ENCODE peak calls at places on chromosome 21, in nine cellular contexts. One of them, this sample, is unnamed.

GRCh38 chr21:26977741-26978140 is 10.9 kb upstream of the ADAMTS5 start:
- DNase-seq in GM23248: peak; percentile 30
- DNase-seq in psoas muscle: no peak
- DNase-seq in neuronal stem cell: no peak
- DNase-seq in pancreas: no peak
- DNase-seq in uterus: no peak
- DNase-seq in aorta: no peak
- DNase-seq in cardiac muscle cell: no peak
- DNase-seq in adrenal gland: no peak
- DNase-seq in this sample: no peak

GRCh38 chr21:38631676-38632075 is 133.4 kb upstream of the ERG start:
- DNase-seq in GM23248: peak; percentile 87
- DNase-seq in psoas muscle: no peak
- DNase-seq in neuronal stem cell: no peak
- DNase-seq in pancreas: no peak
- DNase-seq in uterus: no peak
- DNase-seq in aorta: no peak
- DNase-seq in cardiac muscle cell: peak; percentile 6
- DNase-seq in adrenal gland: no peak
- DNase-seq in this sample: no peak

GRCh38 chr21:27564684-27565280 is 597.9 kb upstream of the ADAMTS5 start:
- DNase-seq in GM23248: peak; percentile 55
- DNase-seq in psoas muscle: peak; percentile 26
- DNase-seq in neuronal stem cell: peak; percentile 18
- DNase-seq in pancreas: peak; percentile 45
- DNase-seq in uterus: peak; percentile 44
- DNase-seq in aorta: no peak
- DNase-seq in cardiac muscle cell: peak; percentile 71
- DNase-seq in adrenal gland: peak; percentile 29
- DNase-seq in this sample: peak; percentile 57

GRCh38 chr21:35256468-35256988 is 207.4 kb upstream of the RUNX1 start:
- DNase-seq in GM23248: peak; percentile 96
- DNase-seq in psoas muscle: peak; percentile 91
- DNase-seq in neuronal stem cell: peak; percentile 17
- DNase-seq in pancreas: peak; percentile 93
- DNase-seq in uterus: peak; percentile 74
- DNase-seq in aorta: peak; percentile 92
- DNase-seq in cardiac muscle cell: peak; percentile 99
- DNase-seq in adrenal gland: peak; percentile 85
- DNase-seq in this sample: peak; percentile 99

GRCh38 chr21:39386194-39386593 is 37.3 kb upstream of the HMGN1 start:
- DNase-seq in GM23248: no peak
- DNase-seq in psoas muscle: peak; percentile 51
- DNase-seq in neuronal stem cell: no peak
- DNase-seq in pancreas: peak; percentile 59
- DNase-seq in uterus: peak; percentile 43
- DNase-seq in aorta: peak; percentile 59
- DNase-seq in cardiac muscle cell: peak; percentile 21
- DNase-seq in adrenal gland: peak; percentile 65
- DNase-seq in this sample: no peak

GRCh38 chr21:36762636-36763035 is 63.7 kb downstream of the SIM2 start:
- DNase-seq in GM23248: no peak
- DNase-seq in psoas muscle: no peak
- DNase-seq in neuronal stem cell: no peak
- DNase-seq in pancreas: no peak
- DNase-seq in uterus: no peak
- DNase-seq in aorta: no peak
- DNase-seq in cardiac muscle cell: no peak
- DNase-seq in adrenal gland: no peak
- DNase-seq in this sample: no peak

GRCh38 chr21:26097475-26097874 is 73.1 kb downstream of the APP start:
- DNase-seq in GM23248: no peak
- DNase-seq in psoas muscle: no peak
- DNase-seq in neuronal stem cell: no peak
- DNase-seq in pancreas: no peak
- DNase-seq in uterus: no peak
- DNase-seq in aorta: no peak
- DNase-seq in cardiac muscle cell: no peak
- DNase-seq in adrenal gland: no peak
- DNase-seq in this sample: no peak

GRCh38 chr21:25614441-25614840 is 7.2 kb upstream of the MRPL39 start:
- DNase-seq in GM23248: no peak
- DNase-seq in psoas muscle: no peak
- DNase-seq in neuronal stem cell: no peak
- DNase-seq in pancreas: no peak
- DNase-seq in uterus: no peak
- DNase-seq in aorta: no peak
- DNase-seq in cardiac muscle cell: no peak
- DNase-seq in adrenal gland: no peak
- DNase-seq in this sample: no peak

GRCh38 chr21:41142051-41142795 is 25.7 kb upstream of the BACE2 start:
- DNase-seq in GM23248: peak; percentile 90
- DNase-seq in psoas muscle: peak; percentile 31
- DNase-seq in neuronal stem cell: no peak
- DNase-seq in pancreas: peak; percentile 5
- DNase-seq in uterus: no peak
- DNase-seq in aorta: peak; percentile 65
- DNase-seq in cardiac muscle cell: peak; percentile 69
- DNase-seq in adrenal gland: no peak
- DNase-seq in this sample: peak; percentile 49

GRCh38 chr21:38806153-38806941 is 618 bp downstream of the ETS2 start:
- DNase-seq in GM23248: peak; percentile 41
- DNase-seq in psoas muscle: peak; percentile 50
- DNase-seq in neuronal stem cell: peak; percentile 49
- DNase-seq in pancreas: no peak
- DNase-seq in uterus: no peak
- DNase-seq in aorta: peak; percentile 73
- DNase-seq in cardiac muscle cell: no peak
- DNase-seq in adrenal gland: peak; percentile 55
- DNase-seq in this sample: peak; percentile 32

GRCh38 chr21:41926068-41926806 is 27.6 kb downstream of the C2CD2 start:
- DNase-seq in GM23248: peak; percentile 76
- DNase-seq in psoas muscle: no peak
- DNase-seq in neuronal stem cell: no peak
- DNase-seq in pancreas: peak; percentile 37
- DNase-seq in uterus: no peak
- DNase-seq in aorta: no peak
- DNase-seq in cardiac muscle cell: peak; percentile 64
- DNase-seq in adrenal gland: no peak
- DNase-seq in this sample: no peak

GRCh38 chr21:36109868-36110267 is 25.0 kb upstream of the CBR3 start:
- DNase-seq in GM23248: no peak
- DNase-seq in psoas muscle: no peak
- DNase-seq in neuronal stem cell: no peak
- DNase-seq in pancreas: no peak
- DNase-seq in uterus: no peak
- DNase-seq in aorta: no peak
- DNase-seq in cardiac muscle cell: no peak
- DNase-seq in adrenal gland: no peak
- DNase-seq in this sample: no peak

GRCh38 chr21:39048574-39048973 is 134.7 kb downstream of the PSMG1 start:
- DNase-seq in GM23248: peak; percentile 43
- DNase-seq in psoas muscle: no peak
- DNase-seq in neuronal stem cell: no peak
- DNase-seq in pancreas: no peak
- DNase-seq in uterus: no peak
- DNase-seq in aorta: no peak
- DNase-seq in cardiac muscle cell: peak; percentile 78
- DNase-seq in adrenal gland: no peak
- DNase-seq in this sample: no peak

GRCh38 chr21:31667639-31668038 is 8.1 kb downstream of the SOD1 start:
- DNase-seq in GM23248: no peak
- DNase-seq in psoas muscle: no peak
- DNase-seq in neuronal stem cell: no peak
- DNase-seq in pancreas: no peak
- DNase-seq in uterus: no peak
- DNase-seq in aorta: no peak
- DNase-seq in cardiac muscle cell: no peak
- DNase-seq in adrenal gland: no peak
- DNase-seq in this sample: no peak

GRCh38 chr21:31666445-31667010 is 7.0 kb downstream of the SOD1 start:
- DNase-seq in GM23248: no peak
- DNase-seq in psoas muscle: no peak
- DNase-seq in neuronal stem cell: no peak
- DNase-seq in pancreas: no peak
- DNase-seq in uterus: no peak
- DNase-seq in aorta: no peak
- DNase-seq in cardiac muscle cell: no peak
- DNase-seq in adrenal gland: no peak
- DNase-seq in this sample: no peak

GRCh38 chr21:31665397-31665796 is 5.9 kb downstream of the SOD1 start:
- DNase-seq in GM23248: peak; percentile 62
- DNase-seq in psoas muscle: peak; percentile 29
- DNase-seq in neuronal stem cell: no peak
- DNase-seq in pancreas: no peak
- DNase-seq in uterus: no peak
- DNase-seq in aorta: no peak
- DNase-seq in cardiac muscle cell: peak; percentile 49
- DNase-seq in adrenal gland: no peak
- DNase-seq in this sample: no peak

GRCh38 chr21:31668651-31669491 is 9.4 kb downstream of the SOD1 start:
- DNase-seq in GM23248: no peak
- DNase-seq in psoas muscle: no peak
- DNase-seq in neuronal stem cell: no peak
- DNase-seq in pancreas: no peak
- DNase-seq in uterus: no peak
- DNase-seq in aorta: no peak
- DNase-seq in cardiac muscle cell: no peak
- DNase-seq in adrenal gland: no peak
- DNase-seq in this sample: no peak

GRCh38 chr21:31667141-31667540 is 7.6 kb downstream of the SOD1 start:
- DNase-seq in GM23248: no peak
- DNase-seq in psoas muscle: no peak
- DNase-seq in neuronal stem cell: no peak
- DNase-seq in pancreas: no peak
- DNase-seq in uterus: no peak
- DNase-seq in aorta: no peak
- DNase-seq in cardiac muscle cell: no peak
- DNase-seq in adrenal gland: no peak
- DNase-seq in this sample: no peak
- H3K36me3 ChIP-seq in GM23248: peaks cover 41% of the 10 kb centered on the region
- H3K36me3 ChIP-seq in psoas muscle: peaks cover 16% of the 10 kb centered on the region
- H3K36me3 ChIP-seq in neuronal stem cell: peaks cover 14% of the 10 kb centered on the region
- H3K36me3 ChIP-seq in pancreas: peaks cover 6% of the 10 kb centered on the region
- H3K36me3 ChIP-seq in uterus: no peaks in the 10 kb centered on the region
- H3K36me3 ChIP-seq in aorta: peaks cover 6% of the 10 kb centered on the region
- H3K36me3 ChIP-seq in cardiac muscle cell: peaks cover 25% of the 10 kb centered on the region
- H3K36me3 ChIP-seq in adrenal gland: no peaks in the 10 kb centered on the region
- H3K36me3 ChIP-seq in this sample: peaks cover 68% of the 10 kb centered on the region

DNA sequence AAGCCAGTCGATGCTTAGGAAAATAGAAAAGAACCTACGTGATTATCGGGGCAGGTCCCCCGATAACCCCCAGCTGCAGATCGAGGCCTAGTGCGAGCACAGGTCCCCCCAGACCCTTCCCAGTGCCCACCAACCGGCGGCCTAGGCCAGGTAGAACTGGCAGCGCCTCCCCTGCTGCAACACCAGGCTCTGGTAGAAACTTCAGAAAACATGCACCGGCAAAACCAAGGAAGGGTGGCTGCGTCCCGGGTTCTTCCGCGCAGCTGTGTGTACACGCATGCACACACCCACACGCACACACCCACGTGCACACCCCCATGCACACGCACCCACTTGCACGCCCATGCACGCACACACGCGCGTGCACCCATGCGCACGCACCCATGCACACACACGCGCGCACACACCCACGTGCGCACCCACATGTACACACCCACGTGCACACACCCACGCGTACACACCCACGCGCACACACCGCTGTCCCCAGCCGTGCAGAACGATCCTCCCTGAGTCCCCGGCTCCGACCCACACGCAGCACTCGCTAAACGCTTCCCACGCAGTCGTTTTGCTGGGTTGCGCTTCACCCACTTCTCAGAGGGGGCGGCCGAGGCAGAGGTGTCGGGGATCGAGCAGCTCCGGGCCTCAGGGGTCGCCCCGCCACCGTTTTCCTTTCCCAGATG is 5.2 kb downstream of the TSPEAR start:
- DNase-seq in GM23248: no peak
- DNase-seq in psoas muscle: no peak
- DNase-seq in neuronal stem cell: no peak
- DNase-seq in pancreas: no peak
- DNase-seq in uterus: no peak
- DNase-seq in aorta: no peak
- DNase-seq in cardiac muscle cell: no peak
- DNase-seq in adrenal gland: no peak
- DNase-seq in this sample: no peak
- H3K4me1 ChIP-seq in GM23248: no peaks in the 10 kb centered on the region
- H3K4me1 ChIP-seq in psoas muscle: no peaks in the 10 kb centered on the region
- H3K4me1 ChIP-seq in neuronal stem cell: peaks cover 26% of the 10 kb centered on the region
- H3K4me1 ChIP-seq in pancreas: no peaks in the 10 kb centered on the region
- H3K4me1 ChIP-seq in uterus: no peaks in the 10 kb centered on the region
- H3K4me1 ChIP-seq in aorta: no peaks in the 10 kb centered on the region
- H3K4me1 ChIP-seq in cardiac muscle cell: peaks cover 18% of the 10 kb centered on the region
- H3K4me1 ChIP-seq in adrenal gland: no peaks in the 10 kb centered on the region
- H3K4me1 ChIP-seq in this sample: no peaks in the 10 kb centered on the region

DNA sequence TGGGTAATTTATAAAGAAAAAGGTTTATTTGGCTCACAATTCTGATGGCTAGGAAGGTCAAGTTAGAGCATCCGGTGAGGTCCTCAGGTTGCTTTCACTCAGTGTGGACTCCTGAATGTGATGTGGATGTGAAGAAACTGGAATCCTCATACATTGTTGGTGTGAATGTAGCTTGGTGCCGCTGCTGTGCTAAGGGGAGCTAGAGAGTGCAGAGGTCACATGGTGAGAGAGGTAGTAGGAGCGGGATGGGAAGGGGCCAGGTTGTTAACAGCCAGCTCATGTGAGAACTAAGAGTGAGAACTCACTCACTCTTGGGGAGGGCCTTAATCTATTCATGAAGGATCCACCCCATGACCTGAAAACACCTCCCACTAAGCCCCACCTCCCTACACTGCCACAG is 21.8 kb downstream of the ITSN1 start:
- DNase-seq in GM23248: no peak
- DNase-seq in psoas muscle: no peak
- DNase-seq in neuronal stem cell: no peak
- DNase-seq in pancreas: no peak
- DNase-seq in uterus: no peak
- DNase-seq in aorta: no peak
- DNase-seq in cardiac muscle cell: no peak
- DNase-seq in adrenal gland: no peak
- DNase-seq in this sample: no peak
- H3K36me3 ChIP-seq in GM23248: no peaks in the 10 kb centered on the region
- H3K36me3 ChIP-seq in psoas muscle: no peaks in the 10 kb centered on the region
- H3K36me3 ChIP-seq in neuronal stem cell: no peaks in the 10 kb centered on the region
- H3K36me3 ChIP-seq in pancreas: no peaks in the 10 kb centered on the region
- H3K36me3 ChIP-seq in uterus: no peaks in the 10 kb centered on the region
- H3K36me3 ChIP-seq in aorta: no peaks in the 10 kb centered on the region
- H3K36me3 ChIP-seq in cardiac muscle cell: no peaks in the 10 kb centered on the region
- H3K36me3 ChIP-seq in adrenal gland: no peaks in the 10 kb centered on the region
- H3K36me3 ChIP-seq in this sample: no peaks in the 10 kb centered on the region

DNA sequence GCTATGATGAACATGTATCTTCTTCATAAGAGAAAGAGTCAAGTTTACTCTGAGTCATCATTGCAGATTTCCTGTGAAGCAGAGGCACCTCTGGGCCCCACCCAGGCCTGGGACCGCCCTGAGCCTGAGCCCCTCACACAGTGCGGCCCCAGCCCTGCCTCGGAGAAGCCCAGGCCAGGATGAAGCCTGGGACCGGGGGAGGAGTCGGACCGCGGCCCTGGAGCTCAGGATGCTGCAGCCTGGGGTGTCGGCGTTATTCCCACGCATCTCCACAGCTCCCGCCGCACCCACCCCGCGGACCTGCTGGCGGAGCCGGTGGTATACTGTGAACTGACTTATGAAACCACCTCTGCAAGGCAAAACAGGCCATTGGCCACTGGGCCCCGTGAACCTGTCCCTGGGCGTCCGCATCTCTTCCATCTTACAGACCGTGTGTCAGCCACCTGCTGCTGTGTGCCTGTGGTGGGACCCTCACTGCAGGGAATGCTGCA is 2.4 kb upstream of the COL6A1 start:
- DNase-seq in GM23248: peak; percentile 61
- DNase-seq in psoas muscle: peak; percentile 31
- DNase-seq in neuronal stem cell: no peak
- DNase-seq in pancreas: no peak
- DNase-seq in uterus: peak; percentile 62
- DNase-seq in aorta: peak; percentile 30
- DNase-seq in cardiac muscle cell: no peak
- DNase-seq in adrenal gland: no peak
- DNase-seq in this sample: peak; percentile 36
- H3K4me1 ChIP-seq in GM23248: peaks cover 27% of the 10 kb centered on the region
- H3K4me1 ChIP-seq in psoas muscle: peaks cover 9% of the 10 kb centered on the region
- H3K4me1 ChIP-seq in neuronal stem cell: peaks cover 22% of the 10 kb centered on the region
- H3K4me1 ChIP-seq in pancreas: no peaks in the 10 kb centered on the region
- H3K4me1 ChIP-seq in uterus: peaks cover 17% of the 10 kb centered on the region
- H3K4me1 ChIP-seq in aorta: no peaks in the 10 kb centered on the region
- H3K4me1 ChIP-seq in cardiac muscle cell: peaks cover 13% of the 10 kb centered on the region
- H3K4me1 ChIP-seq in adrenal gland: peaks cover 10% of the 10 kb centered on the region
- H3K4me1 ChIP-seq in this sample: peaks cover 13% of the 10 kb centered on the region

This sample was measured in SJCRH30.